ENCODE peak calls at places on chromosomes 6 and 20, in seven cellular contexts. One of them, this sample, is unnamed. For H3K4me1, the result is how much of the 10 kb centered on the place peaks cover.

GRCh38 chr6:135170849-135171248 is 10.3 kb upstream of the MYB start:
- DNase-seq in pancreas: no peak
- DNase-seq in HCT116: no peak
- DNase-seq in heart right ventricle: no peak
- DNase-seq in mucosa of descending colon: no peak
- DNase-seq in tibial artery: no peak
- DNase-seq in esophagus squamous epithelium: no peak
- DNase-seq in this sample: no peak

GRCh38 chr6:25155221-25155620 is 124.0 kb upstream of the CARMIL1 start:
- DNase-seq in tibial artery: no peak
- DNase-seq in pancreas: no peak
- DNase-seq in HCT116: no peak
- DNase-seq in heart right ventricle: no peak
- DNase-seq in esophagus squamous epithelium: no peak
- DNase-seq in mucosa of descending colon: no peak
- DNase-seq in this sample: no peak

GRCh38 chr6:143594647-143595046 is 83.1 kb upstream of the PHACTR2 start:
- DNase-seq in pancreas: no peak
- DNase-seq in esophagus squamous epithelium: no peak
- DNase-seq in HCT116: no peak
- DNase-seq in mucosa of descending colon: no peak
- DNase-seq in heart right ventricle: no peak
- DNase-seq in tibial artery: no peak
- DNase-seq in this sample: no peak

GRCh38 chr20:60447703-60448102 is 489.5 kb downstream of the CDH26 start:
- DNase-seq in pancreas: no peak
- DNase-seq in HCT116: no peak
- DNase-seq in heart right ventricle: no peak
- DNase-seq in tibial artery: no peak
- DNase-seq in mucosa of descending colon: no peak
- DNase-seq in esophagus squamous epithelium: no peak
- DNase-seq in this sample: no peak

GRCh38 chr20:23565503-23566056 is 2.7 kb downstream of the CST9L start:
- DNase-seq in tibial artery: no peak
- DNase-seq in heart right ventricle: no peak
- DNase-seq in pancreas: no peak
- DNase-seq in mucosa of descending colon: no peak
- DNase-seq in HCT116: no peak
- DNase-seq in esophagus squamous epithelium: no peak
- DNase-seq in this sample: no peak

GRCh38 chr20:18477821-18478220 is 10.6 kb downstream of the POLR3F start:
- DNase-seq in mucosa of descending colon: no peak
- DNase-seq in tibial artery: no peak
- DNase-seq in esophagus squamous epithelium: no peak
- DNase-seq in HCT116: no peak
- DNase-seq in heart right ventricle: no peak
- DNase-seq in pancreas: no peak
- DNase-seq in this sample: no peak

GRCh38 chr6:137240168-137240567 is 21.0 kb upstream of the IFNGR1 start:
- DNase-seq in esophagus squamous epithelium: no peak
- DNase-seq in pancreas: no peak
- DNase-seq in mucosa of descending colon: peak
- DNase-seq in HCT116: no peak
- DNase-seq in heart right ventricle: no peak
- DNase-seq in tibial artery: peak
- DNase-seq in this sample: peak

GRCh38 chr20:54194724-54195438 is 13.0 kb upstream of the PFDN4 start:
- DNase-seq in HCT116: no peak
- DNase-seq in esophagus squamous epithelium: no peak
- DNase-seq in heart right ventricle: no peak
- DNase-seq in mucosa of descending colon: no peak
- DNase-seq in pancreas: no peak
- DNase-seq in tibial artery: no peak
- DNase-seq in this sample: no peak

GRCh38 chr6:44073612-44074382 is 53.5 kb downstream of the MRPL14 start:
- DNase-seq in pancreas: no peak
- DNase-seq in tibial artery: no peak
- DNase-seq in esophagus squamous epithelium: no peak
- DNase-seq in HCT116: no peak
- DNase-seq in mucosa of descending colon: no peak
- DNase-seq in heart right ventricle: no peak
- DNase-seq in this sample: no peak

GRCh38 chr20:59004493-59004762 is 2.6 kb downstream of the CTSZ start:
- DNase-seq in tibial artery: no peak
- DNase-seq in mucosa of descending colon: peak
- DNase-seq in HCT116: no peak
- DNase-seq in heart right ventricle: peak
- DNase-seq in esophagus squamous epithelium: no peak
- DNase-seq in pancreas: peak
- DNase-seq in this sample: peak

GRCh38 chr6:137968901-137969300 is 101.8 kb downstream of the TNFAIP3 start:
- DNase-seq in esophagus squamous epithelium: no peak
- DNase-seq in tibial artery: no peak
- DNase-seq in pancreas: no peak
- DNase-seq in heart right ventricle: no peak
- DNase-seq in HCT116: no peak
- DNase-seq in mucosa of descending colon: no peak
- DNase-seq in this sample: no peak

GRCh38 chr6:43495409-43495941 is 14.7 kb downstream of the LRRC73 start:
- DNase-seq in pancreas: no peak
- DNase-seq in tibial artery: no peak
- DNase-seq in HCT116: no peak
- DNase-seq in mucosa of descending colon: no peak
- DNase-seq in heart right ventricle: no peak
- DNase-seq in esophagus squamous epithelium: no peak
- DNase-seq in this sample: no peak

GRCh38 chr6:40881501-40881900 is 157.5 kb downstream of the UNC5CL start:
- DNase-seq in heart right ventricle: no peak
- DNase-seq in pancreas: no peak
- DNase-seq in mucosa of descending colon: no peak
- DNase-seq in esophagus squamous epithelium: no peak
- DNase-seq in tibial artery: no peak
- DNase-seq in HCT116: no peak
- DNase-seq in this sample: no peak

GRCh38 chr20:53657732-53658131 is 64.1 kb upstream of the ZNF217 start:
- DNase-seq in pancreas: no peak
- DNase-seq in mucosa of descending colon: no peak
- DNase-seq in HCT116: no peak
- DNase-seq in heart right ventricle: no peak
- DNase-seq in esophagus squamous epithelium: no peak
- DNase-seq in tibial artery: no peak
- DNase-seq in this sample: no peak

GRCh38 chr20:60789399-60789798 is 462.7 kb upstream of the CDH4 start:
- DNase-seq in esophagus squamous epithelium: no peak
- DNase-seq in mucosa of descending colon: no peak
- DNase-seq in heart right ventricle: no peak
- DNase-seq in pancreas: no peak
- DNase-seq in tibial artery: no peak
- DNase-seq in HCT116: no peak
- DNase-seq in this sample: no peak

GRCh38 chr6:169809386-169809785 is 58.0 kb downstream of the ERMARD start:
- DNase-seq in esophagus squamous epithelium: no peak
- DNase-seq in heart right ventricle: no peak
- DNase-seq in pancreas: peak
- DNase-seq in tibial artery: no peak
- DNase-seq in HCT116: no peak
- DNase-seq in mucosa of descending colon: no peak
- DNase-seq in this sample: no peak

GRCh38 chr20:12916699-12917098 is 92.1 kb upstream of the SPTLC3 start:
- DNase-seq in esophagus squamous epithelium: no peak
- DNase-seq in pancreas: no peak
- DNase-seq in mucosa of descending colon: no peak
- DNase-seq in heart right ventricle: no peak
- DNase-seq in tibial artery: no peak
- DNase-seq in HCT116: no peak
- DNase-seq in this sample: no peak

GRCh38 chr6:79607000-79607399 is 24.1 kb upstream of the SH3BGRL2 start:
- DNase-seq in esophagus squamous epithelium: no peak
- DNase-seq in tibial artery: no peak
- DNase-seq in heart right ventricle: no peak
- DNase-seq in pancreas: no peak
- DNase-seq in HCT116: no peak
- DNase-seq in mucosa of descending colon: no peak
- DNase-seq in this sample: no peak

GRCh38 chr6:108622601-108623335 is 62.1 kb downstream of the FOXO3 start:
- DNase-seq in mucosa of descending colon: no peak
- DNase-seq in heart right ventricle: peak
- DNase-seq in pancreas: no peak
- DNase-seq in HCT116: no peak
- DNase-seq in tibial artery: peak
- DNase-seq in esophagus squamous epithelium: no peak
- DNase-seq in this sample: peak

GRCh38 chr6:81105998-81106397 is 646.5 kb downstream of the TENT5A start:
- DNase-seq in esophagus squamous epithelium: no peak
- DNase-seq in mucosa of descending colon: no peak
- DNase-seq in pancreas: no peak
- DNase-seq in HCT116: no peak
- DNase-seq in tibial artery: no peak
- DNase-seq in heart right ventricle: no peak
- DNase-seq in this sample: no peak
- TF ChIP-seq CTCF in esophagus squamous epithelium: no peak
- TF ChIP-seq CTCF in mucosa of descending colon: no peak
- TF ChIP-seq CTCF in pancreas: no peak
- TF ChIP-seq CTCF in HCT116: no peak
- TF ChIP-seq CTCF in tibial artery: no peak
- TF ChIP-seq CTCF in heart right ventricle: no peak
- TF ChIP-seq CTCF in this sample: no peak

GRCh38 chr6:88520445-88520844 is 354.3 kb upstream of the CNR1 start:
- DNase-seq in HCT116: no peak
- DNase-seq in tibial artery: no peak
- DNase-seq in esophagus squamous epithelium: no peak
- DNase-seq in heart right ventricle: no peak
- DNase-seq in mucosa of descending colon: no peak
- DNase-seq in pancreas: no peak
- DNase-seq in this sample: no peak

GRCh38 chr6:88519227-88520019 is 353.3 kb upstream of the CNR1 start:
- DNase-seq in tibial artery: no peak
- DNase-seq in mucosa of descending colon: no peak
- DNase-seq in HCT116: no peak
- DNase-seq in esophagus squamous epithelium: no peak
- DNase-seq in heart right ventricle: no peak
- DNase-seq in pancreas: no peak
- DNase-seq in this sample: no peak

GRCh38 chr6:88517737-88518136 is 351.6 kb upstream of the CNR1 start:
- DNase-seq in pancreas: no peak
- DNase-seq in esophagus squamous epithelium: no peak
- DNase-seq in HCT116: no peak
- DNase-seq in mucosa of descending colon: no peak
- DNase-seq in heart right ventricle: no peak
- DNase-seq in tibial artery: no peak
- DNase-seq in this sample: no peak

DNA sequence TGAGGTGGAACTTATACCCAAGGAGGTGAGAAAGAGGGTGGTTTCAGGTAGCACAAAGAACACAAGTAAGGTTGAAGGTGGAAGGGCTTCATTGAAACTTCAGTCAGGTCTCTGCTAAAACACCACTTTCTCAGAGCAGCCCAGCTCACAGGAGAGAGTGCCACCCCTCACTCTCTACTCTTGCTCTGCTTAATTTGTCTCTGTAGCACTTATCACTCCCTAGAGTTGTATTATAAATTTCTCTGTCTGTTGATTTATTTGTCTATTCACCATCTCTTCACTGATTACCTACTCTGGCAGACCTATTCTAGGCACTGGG is 353.8 kb upstream of the CNR1 start:
- DNase-seq in esophagus squamous epithelium: no peak
- DNase-seq in heart right ventricle: no peak
- DNase-seq in mucosa of descending colon: no peak
- DNase-seq in HCT116: no peak
- DNase-seq in tibial artery: no peak
- DNase-seq in pancreas: no peak
- DNase-seq in this sample: no peak
- H3K4me3 ChIP-seq in esophagus squamous epithelium: no peak
- H3K4me3 ChIP-seq in heart right ventricle: no peak
- H3K4me3 ChIP-seq in mucosa of descending colon: no peak
- H3K4me3 ChIP-seq in HCT116: no peak
- H3K4me3 ChIP-seq in tibial artery: no peak
- H3K4me3 ChIP-seq in pancreas: no peak
- H3K4me3 ChIP-seq in this sample: no peak

GRCh38 chr6:33788694-33789549 is at the start of gene LEMD2:
- DNase-seq in mucosa of descending colon: peak
- DNase-seq in heart right ventricle: peak
- DNase-seq in esophagus squamous epithelium: peak
- DNase-seq in pancreas: peak
- DNase-seq in tibial artery: peak
- DNase-seq in HCT116: peak
- DNase-seq in this sample: peak
- H3K4me1 ChIP-seq in mucosa of descending colon: under half
- H3K4me1 ChIP-seq in heart right ventricle: under half
- H3K4me1 ChIP-seq in esophagus squamous epithelium: under half
- H3K4me1 ChIP-seq in pancreas: under half
- H3K4me1 ChIP-seq in tibial artery: under half
- H3K4me1 ChIP-seq in HCT116: under half
- H3K4me1 ChIP-seq in this sample: under half

GRCh38 chr6:154277578-154278128 is 79.0 kb downstream of the IPCEF1 start:
- DNase-seq in esophagus squamous epithelium: no peak
- DNase-seq in tibial artery: no peak
- DNase-seq in pancreas: no peak
- DNase-seq in mucosa of descending colon: no peak
- DNase-seq in HCT116: no peak
- DNase-seq in heart right ventricle: no peak
- DNase-seq in this sample: no peak
- TF ChIP-seq CTCF in esophagus squamous epithelium: no peak
- TF ChIP-seq CTCF in tibial artery: no peak
- TF ChIP-seq CTCF in pancreas: no peak
- TF ChIP-seq CTCF in mucosa of descending colon: no peak
- TF ChIP-seq CTCF in HCT116: no peak
- TF ChIP-seq CTCF in heart right ventricle: no peak
- TF ChIP-seq CTCF in this sample: no peak

DNA sequence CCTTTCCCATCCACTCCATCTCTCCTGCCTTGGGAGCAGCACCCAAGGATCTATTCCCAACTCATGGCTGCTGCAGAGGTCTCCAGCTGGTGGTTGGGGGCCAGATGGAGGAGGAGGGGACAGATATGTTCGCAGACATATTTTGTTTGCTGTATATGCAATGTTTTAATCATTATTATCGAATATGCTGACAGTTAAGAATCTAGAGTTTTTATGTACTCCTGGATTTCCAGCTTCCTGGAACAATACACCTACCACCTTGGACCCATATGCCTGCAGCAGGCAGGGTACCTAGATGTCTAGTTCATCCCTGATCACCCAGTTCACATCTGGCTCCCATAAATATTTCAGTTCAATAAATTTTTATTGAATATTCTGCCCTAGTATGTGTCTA is 9.0 kb downstream of the FAM110A start:
- DNase-seq in mucosa of descending colon: no peak
- DNase-seq in pancreas: no peak
- DNase-seq in esophagus squamous epithelium: no peak
- DNase-seq in heart right ventricle: no peak
- DNase-seq in tibial artery: no peak
- DNase-seq in HCT116: no peak
- DNase-seq in this sample: no peak
- H3K4me3 ChIP-seq in mucosa of descending colon: no peak
- H3K4me3 ChIP-seq in pancreas: peak
- H3K4me3 ChIP-seq in esophagus squamous epithelium: peak
- H3K4me3 ChIP-seq in heart right ventricle: no peak
- H3K4me3 ChIP-seq in tibial artery: no peak
- H3K4me3 ChIP-seq in HCT116: peak
- H3K4me3 ChIP-seq in this sample: no peak